ENCODE peak calls at places on chromosomes 3 and 15, in four cellular contexts. One of them, this sample, is unnamed.

GRCh38 chr3:43215138-43215537 is 71.2 kb upstream of the SNRK start:
- DNase-seq in H1: no peak
- DNase-seq in K562: no peak
- DNase-seq in SK-N-SH: no peak
- DNase-seq in this sample: no peak

GRCh38 chr3:140863481-140864084 is 78.1 kb upstream of the SLC25A36 start:
- DNase-seq in H1: peak; percentile 77
- DNase-seq in K562: peak; percentile 63
- DNase-seq in SK-N-SH: peak; percentile 45
- DNase-seq in this sample: peak; percentile 44

GRCh38 chr3:163951397-163951987 is 1126.8 kb downstream of the SI start:
- DNase-seq in H1: no peak
- DNase-seq in K562: no peak
- DNase-seq in SK-N-SH: peak; percentile 10
- DNase-seq in this sample: no peak

GRCh38 chr3:136678981-136679380 is 73.2 kb downstream of the STAG1 start:
- DNase-seq in H1: no peak
- DNase-seq in K562: no peak
- DNase-seq in SK-N-SH: no peak
- DNase-seq in this sample: no peak

GRCh38 chr3:15292765-15293522 is 39.4 kb downstream of the SH3BP5 start:
- DNase-seq in H1: no peak
- DNase-seq in K562: no peak
- DNase-seq in SK-N-SH: no peak
- DNase-seq in this sample: no peak

GRCh38 chr15:27681038-27681437 is 418.1 kb downstream of the OCA2 start:
- DNase-seq in H1: peak; percentile 81
- DNase-seq in K562: no peak
- DNase-seq in SK-N-SH: peak; percentile 49
- DNase-seq in this sample: no peak

GRCh38 chr3:179091113-179091512 is 19.5 kb upstream of the ZMAT3 start:
- DNase-seq in H1: no peak
- DNase-seq in K562: no peak
- DNase-seq in SK-N-SH: no peak
- DNase-seq in this sample: no peak

GRCh38 chr15:78621810-78622402 is 1.1 kb upstream of the CHRNA3 start:
- DNase-seq in H1: peak; percentile 41
- DNase-seq in K562: no peak
- DNase-seq in SK-N-SH: no peak
- DNase-seq in this sample: no peak

GRCh38 chr15:83582386-83582785 is 71.5 kb upstream of the ADAMTSL3 start:
- DNase-seq in H1: no peak
- DNase-seq in K562: no peak
- DNase-seq in SK-N-SH: no peak
- DNase-seq in this sample: no peak

GRCh38 chr15:34754171-34754580 is 622 bp downstream of the GJD2 start:
- DNase-seq in H1: peak; percentile 60
- DNase-seq in K562: no peak
- DNase-seq in SK-N-SH: peak; percentile 62
- DNase-seq in this sample: no peak

GRCh38 chr3:136350132-136350531 is 100.0 kb downstream of the PCCB start:
- DNase-seq in H1: no peak
- DNase-seq in K562: no peak
- DNase-seq in SK-N-SH: no peak
- DNase-seq in this sample: no peak

GRCh38 chr3:31596176-31596575 is 63.5 kb downstream of the STT3B start:
- DNase-seq in H1: no peak
- DNase-seq in K562: no peak
- DNase-seq in SK-N-SH: no peak
- DNase-seq in this sample: no peak

GRCh38 chr15:81256916-81257315 is 60.2 kb downstream of the IL16 start:
- DNase-seq in H1: no peak
- DNase-seq in K562: peak; percentile 30
- DNase-seq in SK-N-SH: peak; percentile 24
- DNase-seq in this sample: no peak

DNA sequence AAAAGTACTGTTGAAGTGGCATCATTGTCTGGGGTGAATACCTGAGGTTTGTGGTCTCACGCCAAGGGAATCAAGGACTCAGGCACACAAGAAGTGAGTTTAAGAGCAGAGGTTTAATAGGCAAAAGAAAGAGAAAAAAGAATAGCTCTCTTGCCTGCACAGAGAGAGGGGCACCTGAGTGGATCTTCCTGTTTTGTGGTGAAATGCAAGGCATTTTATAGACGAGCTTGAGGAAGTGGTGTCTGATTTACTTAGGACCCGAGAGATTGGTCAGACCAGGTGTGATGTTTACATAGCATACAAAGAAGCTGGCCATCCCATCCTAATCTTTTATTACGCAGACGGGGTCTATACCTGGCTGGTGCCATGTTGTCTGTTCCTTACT is 13.2 kb downstream of the CCR5 start:
- DNase-seq in H1: no peak
- DNase-seq in K562: no peak
- DNase-seq in SK-N-SH: no peak
- DNase-seq in this sample: no peak
- TF ChIP-seq NRF1 in H1: no peak
- TF ChIP-seq NRF1 in K562: no peak
- TF ChIP-seq NRF1 in SK-N-SH: no peak
- TF ChIP-seq NRF1 in this sample: no peak

DNA sequence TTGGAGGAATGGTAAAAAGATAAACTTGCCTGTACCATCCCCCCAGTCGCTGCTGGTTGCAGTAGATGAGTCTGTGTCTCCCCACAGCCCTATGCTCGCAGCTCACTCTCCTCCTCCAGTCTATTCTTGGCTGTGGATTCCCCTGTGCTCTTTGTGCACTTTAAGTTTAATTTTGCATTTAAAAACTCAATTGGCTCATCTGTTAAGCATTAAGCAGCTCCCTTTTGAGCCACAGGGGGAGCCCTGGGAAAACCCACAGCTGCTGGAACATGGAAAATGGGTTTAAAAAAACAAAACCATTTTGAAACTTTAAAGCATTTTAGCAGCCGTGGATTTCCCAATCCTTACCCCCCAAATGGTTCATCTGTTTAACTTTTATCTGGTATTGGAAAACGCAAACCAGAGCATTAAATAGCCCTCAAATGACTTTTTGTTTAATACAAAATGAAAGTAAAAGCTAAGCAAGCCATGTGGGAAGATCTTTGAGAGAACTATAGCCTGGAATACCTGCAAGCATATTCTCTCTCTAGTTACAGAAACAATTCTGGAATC is 536.9 kb downstream of the ZIC1 start:
- DNase-seq in H1: no peak
- DNase-seq in K562: no peak
- DNase-seq in SK-N-SH: peak; percentile 48
- DNase-seq in this sample: peak; percentile 17
- TF ChIP-seq NRF1 in H1: no peak
- TF ChIP-seq NRF1 in K562: no peak
- TF ChIP-seq NRF1 in SK-N-SH: no peak
- TF ChIP-seq NRF1 in this sample: no peak

GRCh38 chr3:197466586-197467399 is 89.0 kb downstream of the BDH1 start:
- DNase-seq in H1: no peak
- DNase-seq in K562: no peak
- DNase-seq in SK-N-SH: peak; percentile 78
- DNase-seq in this sample: no peak
- TF ChIP-seq NRF1 in H1: no peak
- TF ChIP-seq NRF1 in K562: no peak
- TF ChIP-seq NRF1 in SK-N-SH: no peak
- TF ChIP-seq NRF1 in this sample: no peak

GRCh38 chr3:172101107-172101506 is 61.7 kb downstream of the FNDC3B start:
- DNase-seq in H1: no peak
- DNase-seq in K562: peak; percentile 51
- DNase-seq in SK-N-SH: no peak
- DNase-seq in this sample: peak; percentile 67
- TF ChIP-seq NRF1 in H1: no peak
- TF ChIP-seq NRF1 in K562: no peak
- TF ChIP-seq NRF1 in SK-N-SH: no peak
- TF ChIP-seq NRF1 in this sample: no peak

DNA sequence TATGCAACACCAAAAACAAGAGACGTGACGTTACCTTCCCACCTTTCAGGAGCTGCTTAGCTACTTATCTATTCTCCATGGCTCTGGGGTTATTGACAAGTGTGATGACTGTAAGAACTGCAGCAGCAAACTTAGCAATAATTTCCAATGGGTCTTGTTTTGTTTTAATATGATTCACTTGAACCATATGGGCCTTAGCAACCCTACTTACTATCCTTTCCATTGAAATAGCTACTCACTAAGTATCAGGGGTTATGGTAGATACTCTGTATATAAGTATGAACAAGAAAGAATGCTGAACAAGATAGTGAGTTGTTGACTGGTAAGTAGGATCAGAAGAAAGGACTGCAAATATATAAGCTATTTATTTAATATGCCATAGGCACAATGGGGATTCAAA is 69.3 kb upstream of the BBX start:
- DNase-seq in H1: no peak
- DNase-seq in K562: no peak
- DNase-seq in SK-N-SH: no peak
- DNase-seq in this sample: no peak
- TF ChIP-seq NRF1 in H1: no peak
- TF ChIP-seq NRF1 in K562: no peak
- TF ChIP-seq NRF1 in SK-N-SH: no peak
- TF ChIP-seq NRF1 in this sample: no peak

GRCh38 chr3:13023251-13024055 is 49.8 kb downstream of the IQSEC1 start:
- DNase-seq in H1: no peak
- DNase-seq in K562: no peak
- DNase-seq in SK-N-SH: no peak
- DNase-seq in this sample: no peak
- TF ChIP-seq NRF1 in H1: no peak
- TF ChIP-seq NRF1 in K562: no peak
- TF ChIP-seq NRF1 in SK-N-SH: no peak
- TF ChIP-seq NRF1 in this sample: no peak